ENCODE peak calls at places on chromosomes 16 and 17, in five cellular contexts. K is cardiac fibroblast; D is CD8-positive, alpha-beta memory T cell; X is naive thymus-derived CD4-positive, alpha-beta T cell; B is upper lobe of right lung. G is an unnamed sample.

GRCh38 chr16:90019543-90020259 is 445 bp upstream of the DBNDD1 start:
- DNase-seq in K (peak), D (peak), X (peak), B (peak), G (peak)

GRCh38 chr17:32859857-32860525 is 16.9 kb downstream of the MYO1D start:
- DNase-seq in K (no peak), D (no peak), X (no peak), B (no peak), G (no peak)

GRCh38 chr16:82655315-82655714 is 28.5 kb downstream of the CDH13 start:
- DNase-seq in K (peak), D (peak), X (peak), B (no peak), G (peak)

GRCh38 chr17:79664925-79665738 is 54.3 kb upstream of the RBFOX3 start:
- DNase-seq in K (peak), D (no peak), X (no peak), B (peak), G (no peak)

GRCh38 chr16:17334096-17334495 is 136.7 kb downstream of the XYLT1 start:
- DNase-seq in K (peak), D (no peak), X (no peak), B (no peak), G (no peak)

GRCh38 chr16:17515421-17516210 is 44.9 kb upstream of the XYLT1 start:
- DNase-seq in K (peak), D (no peak), X (no peak), B (no peak), G (no peak)

GRCh38 chr17:72123964-72124791 is 3.4 kb downstream of the SOX9 start:
- DNase-seq in K (peak), D (no peak), X (no peak), B (no peak), G (no peak)

GRCh38 chr16:27286446-27286845 is 17.9 kb upstream of the NSMCE1 start:
- DNase-seq in K (peak), D (no peak), X (no peak), B (no peak), G (no peak)

GRCh38 chr16:66728804-66729203 is 22.6 kb downstream of the DYNC1LI2 start:
- DNase-seq in K (no peak), D (no peak), X (no peak), B (no peak), G (no peak)

GRCh38 chr16:8634991-8635736 is 13.7 kb downstream of the METTL22 start:
- DNase-seq in K (peak), D (no peak), X (no peak), B (no peak), G (no peak)

GRCh38 chr17:60630352-60630751 is 30.4 kb downstream of the PPM1D start:
- DNase-seq in K (peak), D (no peak), X (no peak), B (no peak), G (no peak)

GRCh38 chr17:79956853-79957252 is 78.8 kb downstream of the TBC1D16 start:
- DNase-seq in K (no peak), D (no peak), X (no peak), B (peak), G (no peak)

GRCh38 chr16:81945665-81946064 is 65.6 kb downstream of the SDR42E1 start:
- DNase-seq in K (no peak), D (no peak), X (no peak), B (no peak), G (no peak)

GRCh38 chr17:4559851-4560820 is at the start of gene GGT6:
- DNase-seq in K (no peak), D (no peak), X (no peak), B (peak), G (no peak)

GRCh38 chr16:84557059-84557458 is 52.6 kb upstream of the MEAK7 start:
- DNase-seq in K (no peak), D (no peak), X (no peak), B (no peak), G (no peak)

GRCh38 chr16:4660454-4661007 is 32.8 kb upstream of the NUDT16L1 start:
- DNase-seq in K (peak), D (peak), X (peak), B (peak), G (peak)

GRCh38 chr17:64067642-64068041 is 47.2 kb upstream of the ICAM2 start:
- DNase-seq in K (no peak), D (no peak), X (no peak), B (no peak), G (no peak)

GRCh38 chr17:75031972-75032895 is 14.5 kb downstream of the ATP5PD start:
- DNase-seq in K (peak), D (peak), X (peak), B (peak), G (peak)

GRCh38 chr16:69365901-69366300 is 14.3 kb upstream of the TMED6 start:
- DNase-seq in K (no peak), D (no peak), X (no peak), B (no peak), G (no peak)

GRCh38 chr17:10697092-10698081 is at the start of the genes ADPRM and SCO1:
- DNase-seq in K (peak), D (peak), X (peak), B (peak), G (peak)

GRCh38 chr16:30527635-30528178 is 1.3 kb upstream of the ZNF768 start:
- DNase-seq in K (no peak), D (no peak), X (no peak), B (no peak), G (no peak)

GRCh38 chr17:44581868-44582267 is 24.6 kb downstream of the FZD2 start:
- DNase-seq in K (peak), D (no peak), X (no peak), B (no peak), G (no peak)

GRCh38 chr17:60139438-60140285 is 10.1 kb upstream of the CA4 start:
- DNase-seq in K (peak), D (peak), X (peak), B (peak), G (peak)

GRCh38 chr17:78979780-78980623 is at the start of gene LGALS3BP:
- DNase-seq in K (peak), D (no peak), X (peak), B (peak), G (no peak)

GRCh38 chr16:71610936-71611871 is 14.8 kb upstream of the MARVELD3 start:
- DNase-seq in K (peak), D (peak), X (peak), B (peak), G (peak)

GRCh38 chr17:47843391-47843730 is 2.3 kb upstream of the SCRN2 start:
- DNase-seq in K (no peak), D (no peak), X (no peak), B (no peak), G (no peak)

GRCh38 chr16:68636064-68636551 is 9.0 kb upstream of the CDH3 start:
- DNase-seq in K (no peak), D (no peak), X (no peak), B (no peak), G (no peak)

GRCh38 chr17:81552244-81553017 is at the start of gene FAAP100:
- DNase-seq in K (peak), D (peak), X (peak), B (peak), G (peak)

GRCh38 chr16:8620535-8620934 is 963 bp upstream of the METTL22 start:
- DNase-seq in K (no peak), D (no peak), X (no peak), B (no peak), G (no peak)

GRCh38 chr17:10557422-10557821 is 8.0 kb upstream of the MYH2 start:
- DNase-seq in K (peak), D (no peak), X (no peak), B (no peak), G (no peak)

GRCh38 chr17:2949469-2950044 is 113.8 kb downstream of the OR1D5 start:
- DNase-seq in K (peak), D (no peak), X (no peak), B (peak), G (no peak)

GRCh38 chr16:58501242-58502131 is 1.5 kb downstream of the NDRG4 start:
- DNase-seq in K (no peak), D (peak), X (peak), B (peak), G (peak)

GRCh38 chr17:34452769-34453168 is 89.7 kb upstream of the CCL1 start:
- DNase-seq in K (no peak), D (no peak), X (no peak), B (no peak), G (no peak)

GRCh38 chr16:24539850-24540484 is 601 bp downstream of the RBBP6 start:
- DNase-seq in K (peak), D (no peak), X (no peak), B (peak), G (peak)

GRCh38 chr16:3965781-3966582 is 85.5 kb upstream of the CREBBP start:
- DNase-seq in K (no peak), D (no peak), X (no peak), B (no peak), G (no peak)

GRCh38 chr16:10867199-10867598 is 9.8 kb upstream of the CIITA start:
- DNase-seq in K (no peak), D (no peak), X (no peak), B (no peak), G (no peak)

GRCh38 chr16:10868562-10869469 is 8.2 kb upstream of the CIITA start:
- DNase-seq in K (no peak), D (no peak), X (no peak), B (peak), G (no peak)

GRCh38 chr16:10870137-10870776 is 6.7 kb upstream of the CIITA start:
- DNase-seq in K (no peak), D (no peak), X (no peak), B (no peak), G (no peak)

GRCh38 chr16:10868089-10868488 is 8.9 kb upstream of the CIITA start:
- DNase-seq in K (no peak), D (no peak), X (no peak), B (peak), G (no peak)

DNA sequence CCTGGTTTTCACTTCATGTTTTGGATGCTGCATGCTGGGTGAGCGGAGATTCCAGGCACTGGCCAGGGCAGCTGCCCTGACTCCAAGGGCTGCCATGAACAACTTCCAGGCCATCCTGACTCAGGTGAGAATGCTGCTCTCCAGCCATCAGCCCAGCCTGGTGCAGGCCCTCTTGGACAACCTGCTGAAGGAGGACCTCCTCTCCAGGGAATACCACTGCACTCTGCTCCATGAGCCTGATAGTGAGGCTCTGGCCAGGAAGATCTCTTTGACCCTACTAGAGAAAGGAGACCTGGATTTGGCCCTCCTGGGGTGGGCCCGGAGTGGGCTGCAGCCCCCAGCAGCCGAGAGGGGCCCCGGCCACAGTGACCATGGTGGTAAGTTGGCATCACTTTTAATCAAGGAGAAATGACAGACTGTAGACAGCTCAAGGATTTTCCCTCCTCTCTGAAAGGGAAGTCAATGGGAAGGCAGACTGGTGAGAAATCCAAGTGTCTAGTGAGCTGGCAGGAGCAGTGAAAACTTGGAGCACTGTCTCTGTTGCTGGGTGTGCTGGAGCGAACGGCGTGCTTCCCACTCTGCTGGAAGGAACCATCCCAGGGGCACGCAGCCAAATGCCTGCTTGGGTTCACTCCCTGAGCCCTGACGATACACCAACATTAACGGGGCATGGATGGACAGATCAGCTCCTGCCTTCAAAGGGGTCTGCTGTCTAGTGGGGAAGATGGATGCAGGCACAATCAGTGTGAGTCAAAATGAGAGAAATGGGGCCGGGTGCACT is 10.6 kb upstream of the CIITA start:
- DNase-seq in K (no peak), D (no peak), X (no peak), B (no peak), G (no peak)
- H3K4me3 ChIP-seq in K (no peak), D (no peak), X (no peak), B (peak), G (no peak)

GRCh38 chr16:9800180-9800738 is 382.0 kb downstream of the GRIN2A start:
- DNase-seq in K (no peak), D (no peak), X (no peak), B (no peak), G (no peak)

GRCh38 chr16:9798952-9799590 is 383.2 kb downstream of the GRIN2A start:
- DNase-seq in K (no peak), D (no peak), X (no peak), B (no peak), G (no peak)

GRCh38 chr16:9801651-9802050 is 380.6 kb downstream of the GRIN2A start:
- DNase-seq in K (no peak), D (no peak), X (no peak), B (no peak), G (no peak)

GRCh38 chr16:9797306-9797705 is 384.9 kb downstream of the GRIN2A start:
- DNase-seq in K (no peak), D (no peak), X (no peak), B (no peak), G (no peak)

GRCh38 chr16:9798474-9798873 is 383.8 kb downstream of the GRIN2A start:
- DNase-seq in K (no peak), D (no peak), X (no peak), B (no peak), G (no peak)
- H3K4me3 ChIP-seq in K (no peak), D (no peak), X (no peak), B (no peak), G (no peak)

GRCh38 chr17:17395885-17396284 is 80.9 kb upstream of the MED9 start:
- DNase-seq in K (no peak), D (no peak), X (no peak), B (no peak), G (no peak)

GRCh38 chr17:17393976-17394375 is 82.8 kb upstream of the MED9 start:
- DNase-seq in K (no peak), D (no peak), X (no peak), B (no peak), G (no peak)

GRCh38 chr17:17391575-17392370 is 85.0 kb upstream of the MED9 start:
- DNase-seq in K (no peak), D (peak), X (peak), B (no peak), G (peak)

GRCh38 chr17:17395246-17395802 is 81.5 kb upstream of the MED9 start:
- DNase-seq in K (no peak), D (no peak), X (no peak), B (no peak), G (no peak)

DNA sequence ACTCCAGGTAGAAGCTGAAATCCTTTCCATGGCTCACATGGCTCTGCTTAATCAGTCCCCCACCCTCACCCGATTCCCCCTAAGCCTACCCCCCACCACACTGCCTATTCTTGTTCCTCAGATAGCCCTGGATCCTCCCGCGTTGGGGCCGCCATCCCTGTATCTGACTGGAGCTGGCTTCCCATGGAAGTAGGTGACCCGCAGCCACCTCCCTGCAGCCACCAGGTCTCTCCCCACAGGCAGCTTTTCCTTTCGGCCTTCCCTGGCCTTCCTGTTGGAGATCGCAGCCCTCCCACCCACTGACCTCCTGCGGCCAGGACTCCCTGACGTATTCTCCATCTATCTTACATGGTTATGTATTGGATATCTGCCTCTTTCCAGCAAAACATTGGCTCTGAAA is 82.3 kb upstream of the MED9 start:
- DNase-seq in K (no peak), D (no peak), X (no peak), B (no peak), G (no peak)
- H3K4me3 ChIP-seq in K (no peak), D (no peak), X (no peak), B (no peak), G (no peak)

DNA sequence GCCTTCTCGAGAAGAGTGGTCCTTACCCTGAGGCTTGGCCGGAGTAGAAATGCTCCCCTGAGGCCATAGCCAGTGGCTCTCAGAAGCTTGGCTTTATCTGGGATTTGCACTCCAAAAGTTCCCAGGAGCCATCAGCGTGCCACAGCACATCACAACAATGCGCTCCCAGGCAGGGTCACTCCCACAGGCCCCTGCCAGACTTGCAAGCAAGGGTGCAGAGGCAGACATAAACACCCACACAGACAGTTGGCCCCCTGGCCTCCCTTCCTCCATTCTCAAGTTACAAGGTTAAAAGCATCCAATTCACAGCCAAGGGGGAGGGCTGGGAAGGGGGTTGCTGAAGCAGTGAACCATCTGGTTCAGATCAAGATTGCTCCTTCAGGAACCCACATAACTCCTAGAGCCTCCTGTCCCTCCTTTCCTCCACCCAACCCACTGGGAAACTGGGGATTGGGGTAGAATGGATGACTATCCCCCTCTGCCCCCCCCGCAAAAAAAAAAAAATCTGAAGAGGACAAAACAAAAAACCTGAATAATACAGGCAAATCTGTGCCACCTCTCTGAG is 1.8 kb downstream of the ST3GAL2 start:
- DNase-seq in K (peak), D (no peak), X (no peak), B (no peak), G (no peak)
- H3K4me3 ChIP-seq in K (peak), D (peak), X (no peak), B (peak), G (peak)

GRCh38 chr17:73541111-73541510 is 103.1 kb downstream of the SDK2 start:
- DNase-seq in K (no peak), D (no peak), X (no peak), B (no peak), G (no peak)
- H3K4me3 ChIP-seq in K (no peak), D (no peak), X (no peak), B (no peak), G (no peak)

G was measured in effector memory CD4-positive, alpha-beta T cell.